ENCODE peak calls at places on chromosomes 12 and 14, in seven cellular contexts. One of them, this sample, is unnamed. For H3K4me1, the result is how much of the 10 kb centered on the place peaks cover.

GRCh38 chr14:74531467-74531866 is 37.9 kb downstream of the ISCA2 start:
- DNase-seq in body of pancreas: no peak
- DNase-seq in sigmoid colon: no peak
- DNase-seq in ovary: no peak
- DNase-seq in esophagus muscularis mucosa: no peak
- DNase-seq in gastrocnemius medialis: no peak
- DNase-seq in spleen: no peak
- DNase-seq in this sample: no peak

GRCh38 chr14:75280448-75280830 is 1.8 kb downstream of the FOS start:
- DNase-seq in body of pancreas: peak
- DNase-seq in sigmoid colon: peak
- DNase-seq in ovary: no peak
- DNase-seq in esophagus muscularis mucosa: no peak
- DNase-seq in gastrocnemius medialis: no peak
- DNase-seq in spleen: peak
- DNase-seq in this sample: no peak

GRCh38 chr12:6135071-6135470 is 10.6 kb upstream of the VWF start:
- DNase-seq in body of pancreas: no peak
- DNase-seq in sigmoid colon: no peak
- DNase-seq in ovary: no peak
- DNase-seq in esophagus muscularis mucosa: no peak
- DNase-seq in gastrocnemius medialis: no peak
- DNase-seq in spleen: no peak
- DNase-seq in this sample: no peak

GRCh38 chr12:40106202-40106533 is 287 bp upstream of the SLC2A13 start:
- DNase-seq in body of pancreas: no peak
- DNase-seq in sigmoid colon: no peak
- DNase-seq in ovary: no peak
- DNase-seq in esophagus muscularis mucosa: no peak
- DNase-seq in gastrocnemius medialis: no peak
- DNase-seq in spleen: no peak
- DNase-seq in this sample: no peak

GRCh38 chr14:78131616-78132015 is 38.6 kb upstream of the NRXN3 start:
- DNase-seq in body of pancreas: no peak
- DNase-seq in sigmoid colon: no peak
- DNase-seq in ovary: no peak
- DNase-seq in esophagus muscularis mucosa: no peak
- DNase-seq in gastrocnemius medialis: no peak
- DNase-seq in spleen: no peak
- DNase-seq in this sample: no peak

GRCh38 chr14:79834856-79835255 is 376.4 kb downstream of the DIO2 start:
- DNase-seq in body of pancreas: no peak
- DNase-seq in sigmoid colon: no peak
- DNase-seq in ovary: no peak
- DNase-seq in esophagus muscularis mucosa: no peak
- DNase-seq in gastrocnemius medialis: no peak
- DNase-seq in spleen: no peak
- DNase-seq in this sample: no peak

GRCh38 chr12:56947633-56948535 is 9.5 kb downstream of the RDH16 start:
- DNase-seq in body of pancreas: no peak
- DNase-seq in sigmoid colon: no peak
- DNase-seq in ovary: no peak
- DNase-seq in esophagus muscularis mucosa: peak
- DNase-seq in gastrocnemius medialis: no peak
- DNase-seq in spleen: no peak
- DNase-seq in this sample: no peak

GRCh38 chr12:91985002-91985767 is 160.5 kb downstream of the BTG1 start:
- DNase-seq in body of pancreas: no peak
- DNase-seq in sigmoid colon: no peak
- DNase-seq in ovary: no peak
- DNase-seq in esophagus muscularis mucosa: no peak
- DNase-seq in gastrocnemius medialis: no peak
- DNase-seq in spleen: no peak
- DNase-seq in this sample: peak

GRCh38 chr14:42222924-42223471 is 616.3 kb downstream of the LRFN5 start:
- DNase-seq in body of pancreas: no peak
- DNase-seq in sigmoid colon: no peak
- DNase-seq in ovary: no peak
- DNase-seq in esophagus muscularis mucosa: no peak
- DNase-seq in gastrocnemius medialis: peak
- DNase-seq in spleen: no peak
- DNase-seq in this sample: no peak

GRCh38 chr14:60090864-60091519 is 731 bp upstream of the PCNX4 start:
- DNase-seq in body of pancreas: peak
- DNase-seq in sigmoid colon: peak
- DNase-seq in ovary: peak
- DNase-seq in esophagus muscularis mucosa: no peak
- DNase-seq in gastrocnemius medialis: peak
- DNase-seq in spleen: no peak
- DNase-seq in this sample: peak

GRCh38 chr12:92118826-92119536 is 26.7 kb downstream of the BTG1 start:
- DNase-seq in body of pancreas: no peak
- DNase-seq in sigmoid colon: no peak
- DNase-seq in ovary: no peak
- DNase-seq in esophagus muscularis mucosa: no peak
- DNase-seq in gastrocnemius medialis: no peak
- DNase-seq in spleen: no peak
- DNase-seq in this sample: no peak

GRCh38 chr12:109551108-109551507 is 22.2 kb downstream of the MMAB start:
- DNase-seq in body of pancreas: no peak
- DNase-seq in sigmoid colon: no peak
- DNase-seq in ovary: no peak
- DNase-seq in esophagus muscularis mucosa: no peak
- DNase-seq in gastrocnemius medialis: no peak
- DNase-seq in spleen: no peak
- DNase-seq in this sample: no peak

GRCh38 chr14:50045039-50045711 is 71.2 kb downstream of the VCPKMT start:
- DNase-seq in body of pancreas: peak
- DNase-seq in sigmoid colon: peak
- DNase-seq in ovary: no peak
- DNase-seq in esophagus muscularis mucosa: peak
- DNase-seq in gastrocnemius medialis: peak
- DNase-seq in spleen: peak
- DNase-seq in this sample: peak

GRCh38 chr14:55102141-55102547 is 26.9 kb upstream of the LGALS3 start:
- DNase-seq in body of pancreas: peak
- DNase-seq in sigmoid colon: peak
- DNase-seq in ovary: peak
- DNase-seq in esophagus muscularis mucosa: peak
- DNase-seq in gastrocnemius medialis: peak
- DNase-seq in spleen: peak
- DNase-seq in this sample: peak

GRCh38 chr14:83909507-83909906 is 1620.4 kb upstream of the FLRT2 start:
- DNase-seq in body of pancreas: no peak
- DNase-seq in sigmoid colon: no peak
- DNase-seq in ovary: no peak
- DNase-seq in esophagus muscularis mucosa: no peak
- DNase-seq in gastrocnemius medialis: no peak
- DNase-seq in spleen: no peak
- DNase-seq in this sample: no peak

GRCh38 chr14:25007832-25008231 is 42.1 kb downstream of the STXBP6 start:
- DNase-seq in body of pancreas: peak
- DNase-seq in sigmoid colon: no peak
- DNase-seq in ovary: no peak
- DNase-seq in esophagus muscularis mucosa: no peak
- DNase-seq in gastrocnemius medialis: no peak
- DNase-seq in spleen: no peak
- DNase-seq in this sample: peak

GRCh38 chr12:96719671-96720362 is 187.2 kb upstream of the NEDD1 start:
- DNase-seq in body of pancreas: no peak
- DNase-seq in sigmoid colon: no peak
- DNase-seq in ovary: no peak
- DNase-seq in esophagus muscularis mucosa: no peak
- DNase-seq in gastrocnemius medialis: no peak
- DNase-seq in spleen: no peak
- DNase-seq in this sample: no peak

GRCh38 chr12:109777544-109777943 is 55.7 kb downstream of the TRPV4 start:
- DNase-seq in body of pancreas: no peak
- DNase-seq in sigmoid colon: no peak
- DNase-seq in ovary: no peak
- DNase-seq in esophagus muscularis mucosa: no peak
- DNase-seq in gastrocnemius medialis: no peak
- DNase-seq in spleen: peak
- DNase-seq in this sample: no peak

GRCh38 chr14:103110681-103111296 is 12.5 kb upstream of the TNFAIP2 start:
- DNase-seq in body of pancreas: no peak
- DNase-seq in sigmoid colon: no peak
- DNase-seq in ovary: no peak
- DNase-seq in esophagus muscularis mucosa: no peak
- DNase-seq in gastrocnemius medialis: peak
- DNase-seq in spleen: no peak
- DNase-seq in this sample: peak

GRCh38 chr14:67618617-67619063 is 1.1 kb upstream of the ARG2 start:
- DNase-seq in body of pancreas: no peak
- DNase-seq in sigmoid colon: no peak
- DNase-seq in ovary: no peak
- DNase-seq in esophagus muscularis mucosa: no peak
- DNase-seq in gastrocnemius medialis: no peak
- DNase-seq in spleen: no peak
- DNase-seq in this sample: peak
- H3K4me3 ChIP-seq in body of pancreas: no peak
- H3K4me3 ChIP-seq in sigmoid colon: no peak
- H3K4me3 ChIP-seq in ovary: no peak
- H3K4me3 ChIP-seq in esophagus muscularis mucosa: peak
- H3K4me3 ChIP-seq in gastrocnemius medialis: no peak
- H3K4me3 ChIP-seq in spleen: no peak
- H3K4me3 ChIP-seq in this sample: no peak

GRCh38 chr14:61524936-61525292 is 170.4 kb upstream of the HIF1A start:
- DNase-seq in body of pancreas: no peak
- DNase-seq in sigmoid colon: no peak
- DNase-seq in ovary: no peak
- DNase-seq in esophagus muscularis mucosa: no peak
- DNase-seq in gastrocnemius medialis: no peak
- DNase-seq in spleen: no peak
- DNase-seq in this sample: no peak

GRCh38 chr14:61525293-61526011 is 169.9 kb upstream of the HIF1A start:
- DNase-seq in body of pancreas: peak
- DNase-seq in sigmoid colon: peak
- DNase-seq in ovary: peak
- DNase-seq in esophagus muscularis mucosa: no peak
- DNase-seq in gastrocnemius medialis: peak
- DNase-seq in spleen: peak
- DNase-seq in this sample: peak

GRCh38 chr14:61526405-61527312 is 168.7 kb upstream of the HIF1A start:
- DNase-seq in body of pancreas: peak
- DNase-seq in sigmoid colon: no peak
- DNase-seq in ovary: peak
- DNase-seq in esophagus muscularis mucosa: no peak
- DNase-seq in gastrocnemius medialis: peak
- DNase-seq in spleen: peak
- DNase-seq in this sample: no peak

GRCh38 chr14:61528591-61529021 is 166.7 kb upstream of the HIF1A start:
- DNase-seq in body of pancreas: no peak
- DNase-seq in sigmoid colon: no peak
- DNase-seq in ovary: no peak
- DNase-seq in esophagus muscularis mucosa: no peak
- DNase-seq in gastrocnemius medialis: no peak
- DNase-seq in spleen: no peak
- DNase-seq in this sample: no peak

GRCh38 chr14:61527325-61528100 is 167.8 kb upstream of the HIF1A start:
- DNase-seq in body of pancreas: peak
- DNase-seq in sigmoid colon: no peak
- DNase-seq in ovary: peak
- DNase-seq in esophagus muscularis mucosa: no peak
- DNase-seq in gastrocnemius medialis: no peak
- DNase-seq in spleen: no peak
- DNase-seq in this sample: no peak
- H3K4me1 ChIP-seq in body of pancreas: half or more
- H3K4me1 ChIP-seq in sigmoid colon: under half
- H3K4me1 ChIP-seq in ovary: under half
- H3K4me1 ChIP-seq in esophagus muscularis mucosa: under half
- H3K4me1 ChIP-seq in gastrocnemius medialis: under half
- H3K4me1 ChIP-seq in spleen: half or more
- H3K4me1 ChIP-seq in this sample: under half

GRCh38 chr14:65169351-65169750 is 67.0 kb upstream of the MAX start:
- DNase-seq in body of pancreas: no peak
- DNase-seq in sigmoid colon: no peak
- DNase-seq in ovary: no peak
- DNase-seq in esophagus muscularis mucosa: no peak
- DNase-seq in gastrocnemius medialis: no peak
- DNase-seq in spleen: no peak
- DNase-seq in this sample: no peak

GRCh38 chr14:65170318-65170717 is 68.0 kb upstream of the MAX start:
- DNase-seq in body of pancreas: no peak
- DNase-seq in sigmoid colon: no peak
- DNase-seq in ovary: no peak
- DNase-seq in esophagus muscularis mucosa: no peak
- DNase-seq in gastrocnemius medialis: no peak
- DNase-seq in spleen: no peak
- DNase-seq in this sample: no peak

GRCh38 chr14:65170768-65171251 is 68.5 kb upstream of the MAX start:
- DNase-seq in body of pancreas: peak
- DNase-seq in sigmoid colon: no peak
- DNase-seq in ovary: peak
- DNase-seq in esophagus muscularis mucosa: no peak
- DNase-seq in gastrocnemius medialis: no peak
- DNase-seq in spleen: peak
- DNase-seq in this sample: no peak

GRCh38 chr14:65177551-65177950 is 75.2 kb upstream of the MAX start:
- DNase-seq in body of pancreas: no peak
- DNase-seq in sigmoid colon: no peak
- DNase-seq in ovary: no peak
- DNase-seq in esophagus muscularis mucosa: no peak
- DNase-seq in gastrocnemius medialis: no peak
- DNase-seq in spleen: no peak
- DNase-seq in this sample: no peak

GRCh38 chr14:65173973-65174693 is 71.8 kb upstream of the MAX start:
- DNase-seq in body of pancreas: no peak
- DNase-seq in sigmoid colon: no peak
- DNase-seq in ovary: no peak
- DNase-seq in esophagus muscularis mucosa: no peak
- DNase-seq in gastrocnemius medialis: no peak
- DNase-seq in spleen: no peak
- DNase-seq in this sample: peak
- TF ChIP-seq POLR2A in body of pancreas: no peak
- TF ChIP-seq POLR2A in sigmoid colon: no peak
- TF ChIP-seq POLR2A in ovary: no peak
- TF ChIP-seq POLR2A in esophagus muscularis mucosa: no peak
- TF ChIP-seq POLR2A in gastrocnemius medialis: no peak
- TF ChIP-seq POLR2A in spleen: no peak
- TF ChIP-seq POLR2A in this sample: no peak

GRCh38 chr12:53383258-53383657 is 3.3 kb downstream of the SP1 start:
- DNase-seq in body of pancreas: no peak
- DNase-seq in sigmoid colon: no peak
- DNase-seq in ovary: no peak
- DNase-seq in esophagus muscularis mucosa: no peak
- DNase-seq in gastrocnemius medialis: no peak
- DNase-seq in spleen: peak
- DNase-seq in this sample: no peak

GRCh38 chr12:53389702-53390101 is 9.7 kb downstream of the SP1 start:
- DNase-seq in body of pancreas: no peak
- DNase-seq in sigmoid colon: peak
- DNase-seq in ovary: no peak
- DNase-seq in esophagus muscularis mucosa: no peak
- DNase-seq in gastrocnemius medialis: no peak
- DNase-seq in spleen: no peak
- DNase-seq in this sample: peak

GRCh38 chr12:53391667-53392244 is 11.8 kb downstream of the SP1 start:
- DNase-seq in body of pancreas: no peak
- DNase-seq in sigmoid colon: no peak
- DNase-seq in ovary: no peak
- DNase-seq in esophagus muscularis mucosa: no peak
- DNase-seq in gastrocnemius medialis: no peak
- DNase-seq in spleen: no peak
- DNase-seq in this sample: no peak

GRCh38 chr12:53388932-53389331 is 9.0 kb downstream of the SP1 start:
- DNase-seq in body of pancreas: no peak
- DNase-seq in sigmoid colon: no peak
- DNase-seq in ovary: no peak
- DNase-seq in esophagus muscularis mucosa: no peak
- DNase-seq in gastrocnemius medialis: no peak
- DNase-seq in spleen: peak
- DNase-seq in this sample: no peak
- H3K4me3 ChIP-seq in body of pancreas: no peak
- H3K4me3 ChIP-seq in sigmoid colon: peak
- H3K4me3 ChIP-seq in ovary: peak
- H3K4me3 ChIP-seq in esophagus muscularis mucosa: peak
- H3K4me3 ChIP-seq in gastrocnemius medialis: no peak
- H3K4me3 ChIP-seq in spleen: no peak
- H3K4me3 ChIP-seq in this sample: no peak

This sample was measured in uterus.